ENCODE peak calls at places on chromosomes 3 and 15, in seven cellular contexts. B, Q, H, V, A, M and F are unnamed samples.

GRCh38 chr15:70378126-70379031 is 280.7 kb upstream of the TLE3 start:
- DNase-seq in B (no peak), Q (no peak), H (no peak), V (no peak), A (peak; percentile 78), M (no peak), F (no peak)

GRCh38 chr3:14440531-14441239 is 38.3 kb downstream of the SLC6A6 start:
- DNase-seq in B (no peak), Q (no peak), H (peak; percentile 48), V (no peak), A (no peak), M (no peak), F (no peak)

GRCh38 chr15:88331291-88331690 is 74.8 kb upstream of the NTRK3 start:
- DNase-seq in B (no peak), Q (no peak), H (peak; percentile 4), V (no peak), A (no peak), M (peak; percentile 14), F (peak; percentile 23)

GRCh38 chr15:22226034-22226790 is 145.9 kb downstream of the OR4M2 start:
- DNase-seq in B (no peak), Q (no peak), H (no peak), V (no peak), A (peak; percentile 45), M (no peak), F (no peak)

GRCh38 chr15:45790325-45790943 is 155.6 kb downstream of the SQOR start:
- DNase-seq in B (no peak), Q (no peak), H (peak; percentile 7), V (no peak), A (no peak), M (peak; percentile 34), F (peak; percentile 23)

GRCh38 chr3:64340636-64341240 is 115.5 kb upstream of the PRICKLE2 start:
- DNase-seq in B (no peak), Q (no peak), H (peak; percentile 93), V (no peak), A (no peak), M (no peak), F (no peak)

GRCh38 chr3:183637106-183637486 is 1.7 kb downstream of the KLHL24 start:
- DNase-seq in B (no peak), Q (no peak), H (no peak), V (no peak), A (no peak), M (no peak), F (no peak)

GRCh38 chr3:7280318-7280717 is 419.4 kb downstream of the GRM7 start:
- DNase-seq in B (no peak), Q (no peak), H (no peak), V (no peak), A (no peak), M (no peak), F (no peak)

GRCh38 chr3:147493666-147494065 is 84.5 kb downstream of the ZIC1 start:
- DNase-seq in B (no peak), Q (no peak), H (no peak), V (no peak), A (no peak), M (no peak), F (no peak)

GRCh38 chr3:54004351-54004750 is 112.7 kb upstream of the SELENOK start:
- DNase-seq in B (no peak), Q (no peak), H (no peak), V (no peak), A (no peak), M (no peak), F (no peak)

GRCh38 chr15:72117448-72117697 is 577 bp downstream of the MYO9A start:
- DNase-seq in B (peak; percentile 53), Q (peak; percentile 69), H (peak; percentile 69), V (peak; percentile 97), A (peak; percentile 78), M (peak; percentile 82), F (peak; percentile 67)

GRCh38 chr15:92638291-92638708 is 17.3 kb downstream of the FAM174B start:
- DNase-seq in B (no peak), Q (no peak), H (peak; percentile 20), V (no peak), A (peak; percentile 27), M (peak; percentile 23), F (peak; percentile 88)

GRCh38 chr3:18679226-18679625 is 254.1 kb upstream of the SATB1 start:
- DNase-seq in B (no peak), Q (no peak), H (no peak), V (no peak), A (no peak), M (no peak), F (no peak)

GRCh38 chr3:4138150-4138783 is 164.9 kb upstream of the SETMAR start:
- DNase-seq in B (no peak), Q (no peak), H (no peak), V (no peak), A (no peak), M (no peak), F (no peak)

GRCh38 chr3:187242435-187242834 is 45.1 kb downstream of the RTP1 start:
- DNase-seq in B (no peak), Q (no peak), H (peak; percentile 33), V (peak; percentile 39), A (no peak), M (no peak), F (no peak)

GRCh38 chr3:187243933-187244564 is 46.8 kb downstream of the RTP1 start:
- DNase-seq in B (no peak), Q (no peak), H (peak; percentile 30), V (no peak), A (no peak), M (no peak), F (no peak)

GRCh38 chr3:187238239-187238638 is 41.0 kb downstream of the RTP1 start:
- DNase-seq in B (no peak), Q (no peak), H (no peak), V (no peak), A (no peak), M (no peak), F (no peak)

GRCh38 chr3:187247398-187247797 is 44.1 kb downstream of the MASP1 start:
- DNase-seq in B (no peak), Q (no peak), H (no peak), V (no peak), A (no peak), M (no peak), F (no peak)

GRCh38 chr3:187242900-187243299 is 45.6 kb downstream of the RTP1 start:
- DNase-seq in B (no peak), Q (no peak), H (no peak), V (no peak), A (no peak), M (no peak), F (no peak)
- H3K9me3 ChIP-seq in B (no peaks in the 10 kb centered on the region), Q (no peaks in the 10 kb centered on the region), H (peaks cover 3% of the 10 kb centered on the region), V (no peaks in the 10 kb centered on the region), A (no peaks in the 10 kb centered on the region), M (no peaks in the 10 kb centered on the region), F (no peaks in the 10 kb centered on the region)

GRCh38 chr15:78872972-78873795 is 494 bp downstream of the MORF4L1 start:
- DNase-seq in B (peak; percentile 53), Q (peak; percentile 48), H (peak; percentile 93), V (peak; percentile 94), A (peak; percentile 81), M (peak; percentile 86), F (peak; percentile 65)

GRCh38 chr15:78868366-78868765 is 4.3 kb upstream of the MORF4L1 start:
- DNase-seq in B (no peak), Q (no peak), H (no peak), V (no peak), A (no peak), M (no peak), F (no peak)

GRCh38 chr15:78873796-78874761 is 1.4 kb downstream of the MORF4L1 start:
- DNase-seq in B (no peak), Q (no peak), H (peak; percentile 22), V (no peak), A (no peak), M (peak; percentile 24), F (no peak)

GRCh38 chr15:78875107-78875914 is 2.6 kb downstream of the MORF4L1 start:
- DNase-seq in B (no peak), Q (no peak), H (peak; percentile 7), V (peak; percentile 53), A (no peak), M (no peak), F (no peak)

GRCh38 chr15:78872155-78872971 is at the start of gene MORF4L1:
- DNase-seq in B (peak; percentile 94), Q (peak; percentile 93), H (peak; percentile 95), V (peak; percentile 100), A (peak; percentile 98), M (peak; percentile 97), F (peak; percentile 98)
- TF ChIP-seq POLR2A in B (no peak), Q (no peak), H (no peak), V (no peak), A (no peak), M (no peak), F (no peak)

DNA sequence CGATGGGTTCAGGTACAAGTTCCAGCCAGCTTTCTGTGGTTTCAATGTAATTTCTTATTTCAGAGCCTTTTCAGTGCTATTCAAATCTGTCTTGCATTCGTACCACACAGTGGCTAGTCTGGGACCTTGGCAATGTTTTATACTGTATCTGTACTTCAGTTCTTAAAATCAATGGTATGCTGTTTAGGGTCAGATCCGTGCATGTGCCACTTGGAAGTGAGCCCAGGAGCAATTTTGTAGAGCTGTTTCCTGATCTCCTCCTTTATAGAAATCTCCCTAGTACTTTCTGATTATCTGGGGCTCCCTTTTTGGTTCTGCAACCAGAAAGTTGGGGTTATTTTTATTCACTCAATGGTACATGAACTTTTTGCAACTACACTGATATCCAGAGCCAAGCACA is 59.5 kb upstream of the NDUFB4 start:
- DNase-seq in B (no peak), Q (no peak), H (no peak), V (no peak), A (no peak), M (peak; percentile 17), F (no peak)
- H3K9me3 ChIP-seq in B (no peaks in the 10 kb centered on the region), Q (no peaks in the 10 kb centered on the region), H (peaks cover 2% of the 10 kb centered on the region), V (peaks cover 4% of the 10 kb centered on the region), A (no peaks in the 10 kb centered on the region), M (peaks cover 17% of the 10 kb centered on the region), F (peaks cover 3% of the 10 kb centered on the region)

GRCh38 chr15:40564591-40565332 is at the start of gene CCDC32:
- DNase-seq in B (peak; percentile 95), Q (peak; percentile 99), H (peak; percentile 98), V (peak; percentile 92), A (peak; percentile 99), M (peak; percentile 98), F (peak; percentile 98)
- TF ChIP-seq POLR2A in B (peak; percentile 43), Q (peak; percentile 92), H (peak; percentile 85), V (peak; percentile 70), A (peak; percentile 87), M (peak; percentile 89), F (peak; percentile 73)

DNA sequence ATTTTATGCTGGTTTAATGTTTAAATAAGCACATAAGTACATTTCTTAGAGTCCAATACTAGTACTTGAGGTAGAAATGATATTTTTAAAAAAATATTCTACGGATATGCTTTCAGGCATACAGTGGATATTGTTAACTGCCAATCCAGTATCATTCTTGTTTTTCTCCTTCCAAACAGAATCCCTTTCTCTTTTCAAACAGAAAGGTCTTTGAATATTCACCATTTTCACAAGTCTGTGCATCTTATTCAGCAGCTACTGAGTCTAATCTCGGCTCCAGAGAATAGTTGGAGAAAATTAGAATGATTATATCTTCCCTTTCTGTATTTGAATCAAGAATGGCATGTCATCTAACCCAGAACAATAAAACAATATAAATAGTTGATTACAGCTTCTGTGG is 174.5 kb downstream of the GOLGA6L6 start:
- DNase-seq in B (no peak), Q (no peak), H (no peak), V (no peak), A (no peak), M (no peak), F (no peak)
- H3K9me3 ChIP-seq in B (no peaks in the 10 kb centered on the region), Q (no peaks in the 10 kb centered on the region), H (peaks cover 10% of the 10 kb centered on the region), V (no peaks in the 10 kb centered on the region), A (no peaks in the 10 kb centered on the region), M (peaks cover 3% of the 10 kb centered on the region), F (no peaks in the 10 kb centered on the region)

GRCh38 chr15:101294731-101295606 is at the start of gene SNRPA1:
- DNase-seq in B (peak; percentile 99), Q (peak; percentile 96), H (peak; percentile 94), V (peak; percentile 100), A (peak; percentile 98), M (peak; percentile 98), F (peak; percentile 98)
- TF ChIP-seq POLR2A in B (peak; percentile 52), Q (peak; percentile 92), H (peak; percentile 81), V (peak; percentile 94), A (peak; percentile 87), M (peak; percentile 85), F (peak; percentile 90)